ENCODE peak calls at places on chromosomes 2 and 18, in six cellular contexts. One of them, this sample, is unnamed. For H3K4me1, the result is how much of the 10 kb centered on the place peaks cover.

GRCh38 chr2:24049485-24050021 is at the start of gene FKBP1B:
- DNase-seq in mesendoderm: peak
- DNase-seq in breast epithelium: peak
- DNase-seq in naive thymus-derived CD4-positive, alpha-beta T cell: peak
- DNase-seq in psoas muscle: peak
- DNase-seq in CD8-positive, alpha-beta memory T cell: peak
- DNase-seq in this sample: no peak

GRCh38 chr2:23041443-23041842 is 343.5 kb upstream of the KLHL29 start:
- DNase-seq in mesendoderm: no peak
- DNase-seq in breast epithelium: no peak
- DNase-seq in naive thymus-derived CD4-positive, alpha-beta T cell: no peak
- DNase-seq in psoas muscle: no peak
- DNase-seq in CD8-positive, alpha-beta memory T cell: no peak
- DNase-seq in this sample: no peak

GRCh38 chr2:127348421-127349000 is 39.3 kb downstream of the MAP3K2 start:
- DNase-seq in mesendoderm: no peak
- DNase-seq in breast epithelium: no peak
- DNase-seq in naive thymus-derived CD4-positive, alpha-beta T cell: no peak
- DNase-seq in psoas muscle: no peak
- DNase-seq in CD8-positive, alpha-beta memory T cell: no peak
- DNase-seq in this sample: no peak

GRCh38 chr2:96665083-96665569 is 22.6 kb downstream of the FER1L5 start:
- DNase-seq in mesendoderm: peak
- DNase-seq in breast epithelium: peak
- DNase-seq in naive thymus-derived CD4-positive, alpha-beta T cell: no peak
- DNase-seq in psoas muscle: peak
- DNase-seq in CD8-positive, alpha-beta memory T cell: no peak
- DNase-seq in this sample: no peak

GRCh38 chr2:127193948-127194267 is 26.2 kb downstream of the CYP27C1 start:
- DNase-seq in mesendoderm: no peak
- DNase-seq in breast epithelium: no peak
- DNase-seq in naive thymus-derived CD4-positive, alpha-beta T cell: no peak
- DNase-seq in psoas muscle: no peak
- DNase-seq in CD8-positive, alpha-beta memory T cell: no peak
- DNase-seq in this sample: peak

GRCh38 chr2:236169151-236169721 is 1.1 kb upstream of the GBX2 start:
- DNase-seq in mesendoderm: peak
- DNase-seq in breast epithelium: no peak
- DNase-seq in naive thymus-derived CD4-positive, alpha-beta T cell: no peak
- DNase-seq in psoas muscle: no peak
- DNase-seq in CD8-positive, alpha-beta memory T cell: no peak
- DNase-seq in this sample: no peak

GRCh38 chr18:69215151-69215550 is 185.5 kb upstream of the DOK6 start:
- DNase-seq in mesendoderm: no peak
- DNase-seq in breast epithelium: no peak
- DNase-seq in naive thymus-derived CD4-positive, alpha-beta T cell: no peak
- DNase-seq in psoas muscle: no peak
- DNase-seq in CD8-positive, alpha-beta memory T cell: no peak
- DNase-seq in this sample: no peak

GRCh38 chr18:10519999-10520935 is 5.6 kb upstream of the NAPG start:
- DNase-seq in mesendoderm: peak
- DNase-seq in breast epithelium: peak
- DNase-seq in naive thymus-derived CD4-positive, alpha-beta T cell: peak
- DNase-seq in psoas muscle: peak
- DNase-seq in CD8-positive, alpha-beta memory T cell: peak
- DNase-seq in this sample: no peak

GRCh38 chr2:168424112-168424951 is 31.7 kb upstream of the CERS6 start:
- DNase-seq in mesendoderm: no peak
- DNase-seq in breast epithelium: no peak
- DNase-seq in naive thymus-derived CD4-positive, alpha-beta T cell: no peak
- DNase-seq in psoas muscle: no peak
- DNase-seq in CD8-positive, alpha-beta memory T cell: no peak
- DNase-seq in this sample: no peak

GRCh38 chr2:183070942-183071844 is 7.4 kb upstream of the DUSP19 start:
- DNase-seq in mesendoderm: peak
- DNase-seq in breast epithelium: no peak
- DNase-seq in naive thymus-derived CD4-positive, alpha-beta T cell: no peak
- DNase-seq in psoas muscle: peak
- DNase-seq in CD8-positive, alpha-beta memory T cell: no peak
- DNase-seq in this sample: no peak

GRCh38 chr2:219887870-219888269 is 260.4 kb downstream of the SLC4A3 start:
- DNase-seq in mesendoderm: no peak
- DNase-seq in breast epithelium: no peak
- DNase-seq in naive thymus-derived CD4-positive, alpha-beta T cell: no peak
- DNase-seq in psoas muscle: no peak
- DNase-seq in CD8-positive, alpha-beta memory T cell: no peak
- DNase-seq in this sample: no peak

GRCh38 chr2:203394519-203395227 is 66.5 kb downstream of the ABI2 start:
- DNase-seq in mesendoderm: peak
- DNase-seq in breast epithelium: no peak
- DNase-seq in naive thymus-derived CD4-positive, alpha-beta T cell: no peak
- DNase-seq in psoas muscle: no peak
- DNase-seq in CD8-positive, alpha-beta memory T cell: no peak
- DNase-seq in this sample: no peak

GRCh38 chr2:212683346-212683745 is 144.7 kb upstream of the ERBB4 start:
- DNase-seq in mesendoderm: no peak
- DNase-seq in breast epithelium: no peak
- DNase-seq in naive thymus-derived CD4-positive, alpha-beta T cell: no peak
- DNase-seq in psoas muscle: no peak
- DNase-seq in CD8-positive, alpha-beta memory T cell: no peak
- DNase-seq in this sample: no peak

GRCh38 chr2:181178823-181179412 is 198.5 kb downstream of the UBE2E3 start:
- DNase-seq in mesendoderm: peak
- DNase-seq in breast epithelium: no peak
- DNase-seq in naive thymus-derived CD4-positive, alpha-beta T cell: no peak
- DNase-seq in psoas muscle: no peak
- DNase-seq in CD8-positive, alpha-beta memory T cell: peak
- DNase-seq in this sample: no peak

GRCh38 chr2:191049728-191050639 is 36.0 kb upstream of the STAT1 start:
- DNase-seq in mesendoderm: peak
- DNase-seq in breast epithelium: no peak
- DNase-seq in naive thymus-derived CD4-positive, alpha-beta T cell: no peak
- DNase-seq in psoas muscle: no peak
- DNase-seq in CD8-positive, alpha-beta memory T cell: no peak
- DNase-seq in this sample: no peak

GRCh38 chr2:191051177-191051576 is 37.2 kb upstream of the STAT1 start:
- DNase-seq in mesendoderm: peak
- DNase-seq in breast epithelium: no peak
- DNase-seq in naive thymus-derived CD4-positive, alpha-beta T cell: no peak
- DNase-seq in psoas muscle: no peak
- DNase-seq in CD8-positive, alpha-beta memory T cell: no peak
- DNase-seq in this sample: no peak

GRCh38 chr2:191050640-191050987 is 36.6 kb upstream of the STAT1 start:
- DNase-seq in mesendoderm: peak
- DNase-seq in breast epithelium: no peak
- DNase-seq in naive thymus-derived CD4-positive, alpha-beta T cell: no peak
- DNase-seq in psoas muscle: no peak
- DNase-seq in CD8-positive, alpha-beta memory T cell: no peak
- DNase-seq in this sample: no peak

GRCh38 chr2:191053256-191053655 is 39.3 kb upstream of the STAT1 start:
- DNase-seq in mesendoderm: no peak
- DNase-seq in breast epithelium: no peak
- DNase-seq in naive thymus-derived CD4-positive, alpha-beta T cell: no peak
- DNase-seq in psoas muscle: no peak
- DNase-seq in CD8-positive, alpha-beta memory T cell: no peak
- DNase-seq in this sample: no peak

DNA sequence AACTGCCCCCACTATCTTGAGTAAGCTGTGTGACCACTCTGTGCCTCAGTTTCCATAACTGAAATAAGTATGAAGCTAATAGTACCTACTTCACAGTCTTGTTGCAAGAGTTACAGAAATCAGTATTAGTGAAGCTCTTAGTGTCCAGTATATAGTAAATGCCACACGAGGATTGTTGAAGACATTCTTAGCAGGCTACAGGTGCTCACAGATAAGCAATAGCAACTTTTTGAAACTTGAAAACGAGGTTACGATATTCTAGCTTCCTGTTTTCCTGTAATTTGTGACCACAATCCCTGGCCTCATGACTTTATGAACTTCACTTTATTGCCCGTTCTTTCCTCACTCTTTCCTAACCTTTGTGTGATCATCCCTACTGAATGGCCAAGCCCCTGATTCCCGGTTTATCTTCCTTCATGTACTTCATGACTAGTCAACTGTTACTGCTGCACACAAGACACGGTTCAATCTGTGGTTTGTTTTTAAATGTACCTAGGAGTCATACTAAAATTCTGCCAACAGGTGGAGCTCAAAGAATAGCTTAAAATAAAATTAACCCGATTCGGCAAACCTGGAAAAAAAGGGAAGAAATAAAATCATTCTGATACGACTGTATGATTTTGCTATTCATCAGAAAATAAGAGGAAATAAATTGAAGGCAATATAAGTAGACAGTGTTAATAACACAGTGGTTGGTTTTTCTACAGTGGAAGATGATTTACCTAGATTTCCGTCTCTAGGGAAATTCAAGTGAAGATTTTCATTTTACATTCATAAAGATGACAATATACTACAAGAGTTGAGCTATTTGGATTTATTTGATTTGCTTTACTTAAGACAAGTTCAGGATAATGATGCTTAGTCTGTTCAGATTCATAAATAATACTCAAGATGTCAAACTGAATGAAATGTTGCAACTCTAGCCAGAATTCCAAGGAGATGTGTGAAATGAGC is 38.1 kb upstream of the STAT1 start:
- DNase-seq in mesendoderm: peak
- DNase-seq in breast epithelium: no peak
- DNase-seq in naive thymus-derived CD4-positive, alpha-beta T cell: no peak
- DNase-seq in psoas muscle: no peak
- DNase-seq in CD8-positive, alpha-beta memory T cell: no peak
- DNase-seq in this sample: no peak
- H3K4me1 ChIP-seq in mesendoderm: under half
- H3K4me1 ChIP-seq in breast epithelium: under half
- H3K4me1 ChIP-seq in naive thymus-derived CD4-positive, alpha-beta T cell: under half
- H3K4me1 ChIP-seq in psoas muscle: under half
- H3K4me1 ChIP-seq in CD8-positive, alpha-beta memory T cell: under half
- H3K4me1 ChIP-seq in this sample: under half

DNA sequence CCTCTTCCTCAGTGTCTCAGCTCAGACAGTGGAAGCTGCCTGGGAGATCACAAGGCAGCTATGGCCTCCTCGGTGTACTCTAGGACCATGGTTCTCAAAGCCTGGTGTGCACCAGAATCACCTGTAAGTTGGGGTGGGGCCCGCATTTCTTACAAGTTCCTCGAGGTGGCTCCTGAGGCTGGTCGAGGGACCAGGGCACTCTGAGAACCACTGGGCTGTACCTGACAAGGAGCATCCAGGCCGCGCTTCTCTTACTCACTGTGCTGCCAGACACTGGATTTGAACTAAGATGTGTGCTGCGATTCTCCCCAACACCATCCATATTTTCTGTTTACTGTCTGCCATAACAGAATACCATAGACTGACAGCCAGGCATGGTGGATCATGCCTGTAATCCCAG is 59.5 kb downstream of the DIPK1C start:
- DNase-seq in mesendoderm: peak
- DNase-seq in breast epithelium: no peak
- DNase-seq in naive thymus-derived CD4-positive, alpha-beta T cell: no peak
- DNase-seq in psoas muscle: no peak
- DNase-seq in CD8-positive, alpha-beta memory T cell: no peak
- DNase-seq in this sample: no peak
- H3K4me1 ChIP-seq in mesendoderm: under half
- H3K4me1 ChIP-seq in breast epithelium: under half
- H3K4me1 ChIP-seq in naive thymus-derived CD4-positive, alpha-beta T cell: under half
- H3K4me1 ChIP-seq in psoas muscle: under half
- H3K4me1 ChIP-seq in CD8-positive, alpha-beta memory T cell: under half
- H3K4me1 ChIP-seq in this sample: under half

DNA sequence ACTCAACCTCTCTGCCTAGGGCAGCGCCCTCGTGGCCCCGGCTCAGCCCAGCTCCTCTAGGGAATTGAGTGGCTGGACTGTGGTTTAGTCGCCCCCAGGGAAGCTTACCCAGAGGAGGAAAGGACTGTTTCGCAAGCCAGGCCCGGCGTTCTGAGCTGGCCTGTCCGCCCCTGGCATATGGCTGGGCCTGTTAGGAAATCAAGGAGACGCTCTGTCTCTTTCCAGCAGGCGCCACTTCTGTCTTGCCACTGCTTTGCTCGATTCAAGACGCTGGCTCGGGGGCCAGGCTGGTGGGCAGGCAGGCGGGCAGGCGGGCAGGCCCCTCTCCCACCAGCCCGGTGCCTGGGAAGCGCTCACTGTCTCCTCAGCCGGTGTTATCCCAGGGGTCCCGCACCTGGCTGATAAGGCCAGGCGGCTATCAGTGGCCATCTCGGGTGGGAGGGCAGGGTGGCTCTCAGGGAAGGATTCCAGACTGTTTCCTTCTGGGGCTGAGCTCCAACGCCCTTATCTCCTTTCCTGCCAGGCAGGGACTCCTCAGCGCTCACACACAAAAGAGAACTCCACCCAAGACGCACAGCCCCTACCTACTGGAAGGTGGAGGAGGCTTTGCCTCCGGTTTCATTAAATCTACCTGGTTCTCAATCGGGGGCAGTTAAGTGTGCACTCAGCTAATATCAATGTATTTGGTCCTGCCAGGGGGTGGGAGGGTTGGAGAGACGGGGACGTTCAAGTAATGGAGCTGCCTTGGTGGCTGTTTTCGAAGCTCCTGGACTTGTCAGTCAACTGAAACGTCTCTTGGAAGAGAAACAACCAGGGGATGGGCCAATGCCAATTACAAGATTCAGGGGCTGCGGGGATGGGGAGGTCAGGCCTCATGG is 109.1 kb downstream of the SMAD7 start:
- DNase-seq in mesendoderm: peak
- DNase-seq in breast epithelium: no peak
- DNase-seq in naive thymus-derived CD4-positive, alpha-beta T cell: no peak
- DNase-seq in psoas muscle: peak
- DNase-seq in CD8-positive, alpha-beta memory T cell: peak
- DNase-seq in this sample: no peak
- H3K4me1 ChIP-seq in mesendoderm: under half
- H3K4me1 ChIP-seq in breast epithelium: under half
- H3K4me1 ChIP-seq in naive thymus-derived CD4-positive, alpha-beta T cell: half or more
- H3K4me1 ChIP-seq in psoas muscle: under half
- H3K4me1 ChIP-seq in CD8-positive, alpha-beta memory T cell: half or more
- H3K4me1 ChIP-seq in this sample: half or more

DNA sequence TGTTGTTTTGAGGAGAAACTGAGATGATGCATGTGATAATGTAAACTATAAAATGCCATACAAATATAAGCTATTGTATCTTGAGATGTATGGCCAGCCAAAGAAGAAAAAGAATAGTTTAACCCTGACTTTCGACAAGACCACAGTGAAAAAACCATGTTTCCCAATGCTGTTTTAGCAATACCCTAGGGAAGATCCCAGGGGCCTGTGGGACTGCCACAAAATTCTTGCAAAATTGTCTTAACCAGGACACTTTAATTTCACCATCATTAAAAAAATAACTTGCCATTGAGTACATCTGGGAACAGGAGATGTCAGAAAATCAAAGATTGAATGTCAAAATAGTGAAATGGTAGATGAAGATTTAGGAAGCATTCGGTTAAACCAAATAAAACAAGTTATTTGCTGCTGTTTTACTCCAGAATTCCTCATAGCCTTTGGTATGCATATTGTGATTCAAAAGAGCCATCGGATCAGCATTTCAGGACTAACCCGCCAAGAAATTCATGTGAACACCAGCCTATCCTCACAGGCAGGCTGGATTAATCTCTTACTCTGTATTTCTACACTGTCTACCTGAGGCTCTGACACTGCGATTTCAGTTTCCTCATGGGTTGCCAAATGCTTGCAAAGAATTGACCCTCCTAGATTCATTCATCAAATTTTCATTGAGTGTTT is 49.0 kb upstream of the SP3 start:
- DNase-seq in mesendoderm: peak
- DNase-seq in breast epithelium: no peak
- DNase-seq in naive thymus-derived CD4-positive, alpha-beta T cell: no peak
- DNase-seq in psoas muscle: no peak
- DNase-seq in CD8-positive, alpha-beta memory T cell: no peak
- DNase-seq in this sample: no peak
- H3K4me1 ChIP-seq in mesendoderm: under half
- H3K4me1 ChIP-seq in breast epithelium: under half
- H3K4me1 ChIP-seq in naive thymus-derived CD4-positive, alpha-beta T cell: under half
- H3K4me1 ChIP-seq in psoas muscle: under half
- H3K4me1 ChIP-seq in CD8-positive, alpha-beta memory T cell: under half
- H3K4me1 ChIP-seq in this sample: under half

GRCh38 chr2:71595549-71595948 is 142.2 kb downstream of the DYSF start:
- DNase-seq in mesendoderm: no peak
- DNase-seq in breast epithelium: no peak
- DNase-seq in naive thymus-derived CD4-positive, alpha-beta T cell: no peak
- DNase-seq in psoas muscle: no peak
- DNase-seq in CD8-positive, alpha-beta memory T cell: no peak
- DNase-seq in this sample: no peak
- H3K4me1 ChIP-seq in mesendoderm: under half
- H3K4me1 ChIP-seq in breast epithelium: under half
- H3K4me1 ChIP-seq in naive thymus-derived CD4-positive, alpha-beta T cell: under half
- H3K4me1 ChIP-seq in psoas muscle: under half
- H3K4me1 ChIP-seq in CD8-positive, alpha-beta memory T cell: under half
- H3K4me1 ChIP-seq in this sample: under half